ENCODE peak calls at places on chromosomes 2 and 18, in four cellular contexts. One of them, this sample, is unnamed.

GRCh38 chr2:109376115-109376514 is 237.7 kb downstream of the SEPTIN10 start:
- DNase-seq in stomach: peak; percentile 23
- DNase-seq in activated T-cell treated with anti-CD3 and anti-CD28 coated beads for 1 hour: no peak
- DNase-seq in prostate gland: no peak
- DNase-seq in this sample: no peak

GRCh38 chr2:217950401-217950871 is 52.4 kb downstream of the TNS1 start:
- DNase-seq in activated T-cell treated with anti-CD3 and anti-CD28 coated beads for 1 hour: no peak
- DNase-seq in prostate gland: no peak
- DNase-seq in stomach: peak; percentile 27
- DNase-seq in this sample: no peak

GRCh38 chr2:18829331-18829902 is 240.0 kb upstream of the NT5C1B start:
- DNase-seq in activated T-cell treated with anti-CD3 and anti-CD28 coated beads for 1 hour: no peak
- DNase-seq in prostate gland: peak; percentile 37
- DNase-seq in stomach: no peak
- DNase-seq in this sample: no peak

GRCh38 chr18:69217271-69217670 is 183.4 kb upstream of the DOK6 start:
- DNase-seq in activated T-cell treated with anti-CD3 and anti-CD28 coated beads for 1 hour: no peak
- DNase-seq in stomach: no peak
- DNase-seq in prostate gland: no peak
- DNase-seq in this sample: no peak

GRCh38 chr18:78542204-78542603 is 437.4 kb upstream of the SALL3 start:
- DNase-seq in prostate gland: peak; percentile 92
- DNase-seq in activated T-cell treated with anti-CD3 and anti-CD28 coated beads for 1 hour: no peak
- DNase-seq in stomach: peak; percentile 94
- DNase-seq in this sample: no peak

GRCh38 chr2:16119741-16120140 is 179.4 kb downstream of the MYCN start:
- DNase-seq in prostate gland: no peak
- DNase-seq in stomach: no peak
- DNase-seq in activated T-cell treated with anti-CD3 and anti-CD28 coated beads for 1 hour: no peak
- DNase-seq in this sample: no peak

GRCh38 chr2:239715606-239716005 is 309.5 kb downstream of the NDUFA10 start:
- DNase-seq in prostate gland: no peak
- DNase-seq in stomach: no peak
- DNase-seq in activated T-cell treated with anti-CD3 and anti-CD28 coated beads for 1 hour: no peak
- DNase-seq in this sample: no peak

GRCh38 chr2:101089419-101089818 is 61.8 kb downstream of the TBC1D8 start:
- DNase-seq in activated T-cell treated with anti-CD3 and anti-CD28 coated beads for 1 hour: no peak
- DNase-seq in prostate gland: no peak
- DNase-seq in stomach: no peak
- DNase-seq in this sample: no peak

GRCh38 chr2:163319006-163319405 is 416.8 kb downstream of the FIGN start:
- DNase-seq in activated T-cell treated with anti-CD3 and anti-CD28 coated beads for 1 hour: no peak
- DNase-seq in stomach: no peak
- DNase-seq in prostate gland: no peak
- DNase-seq in this sample: peak; percentile 26

GRCh38 chr2:241857572-241858121 is 1.0 kb downstream of the PDCD1 start:
- DNase-seq in activated T-cell treated with anti-CD3 and anti-CD28 coated beads for 1 hour: no peak
- DNase-seq in stomach: no peak
- DNase-seq in prostate gland: no peak
- DNase-seq in this sample: no peak

GRCh38 chr2:231123362-231123898 is 1.4 kb downstream of the HTR2B start:
- DNase-seq in stomach: no peak
- DNase-seq in activated T-cell treated with anti-CD3 and anti-CD28 coated beads for 1 hour: no peak
- DNase-seq in prostate gland: no peak
- DNase-seq in this sample: no peak

GRCh38 chr2:40716879-40717278 is 265.0 kb upstream of the SLC8A1 start:
- DNase-seq in activated T-cell treated with anti-CD3 and anti-CD28 coated beads for 1 hour: no peak
- DNase-seq in stomach: no peak
- DNase-seq in prostate gland: no peak
- DNase-seq in this sample: peak; percentile 82

GRCh38 chr2:85593023-85593422 is 2.5 kb upstream of the RNF181 start:
- DNase-seq in stomach: no peak
- DNase-seq in prostate gland: no peak
- DNase-seq in activated T-cell treated with anti-CD3 and anti-CD28 coated beads for 1 hour: no peak
- DNase-seq in this sample: no peak

GRCh38 chr2:74516070-74516633 is 1.9 kb downstream of the TLX2 start:
- DNase-seq in prostate gland: no peak
- DNase-seq in stomach: peak; percentile 62
- DNase-seq in activated T-cell treated with anti-CD3 and anti-CD28 coated beads for 1 hour: peak; percentile 67
- DNase-seq in this sample: no peak

GRCh38 chr18:79248495-79249078 is 147.1 kb upstream of the NFATC1 start:
- DNase-seq in stomach: no peak
- DNase-seq in prostate gland: no peak
- DNase-seq in activated T-cell treated with anti-CD3 and anti-CD28 coated beads for 1 hour: no peak
- DNase-seq in this sample: no peak

GRCh38 chr18:25876334-25876979 is 214.0 kb downstream of the SS18 start:
- DNase-seq in prostate gland: no peak
- DNase-seq in activated T-cell treated with anti-CD3 and anti-CD28 coated beads for 1 hour: no peak
- DNase-seq in stomach: no peak
- DNase-seq in this sample: no peak

GRCh38 chr2:178271629-178272333 is 77.5 kb downstream of the OSBPL6 start:
- DNase-seq in activated T-cell treated with anti-CD3 and anti-CD28 coated beads for 1 hour: no peak
- DNase-seq in prostate gland: peak; percentile 81
- DNase-seq in stomach: no peak
- DNase-seq in this sample: peak; percentile 83

This sample was measured in fibroblast of the conjunctiva.